ENCODE peak calls at places on chromosomes 6 and 20, in nine cellular contexts. P is foreskin keratinocyte; C is activated T-helper 1 cell treated with anti-CD3 and anti-CD28 coated beads, Interleukin-2, amount 50 U/mL, for 16 hours; B is naive thymus-derived CD8-positive, alpha-beta T cell; U is C1 segment of cervical spinal cord; O is progenitor cell of endocrine pancreas; T is KBM-7; Z is GM18507; M is hypothalamus. Y is an unnamed sample.

GRCh38 chr6:107509506-107509905 is 19.6 kb downstream of the SOBP start:
- DNase-seq in T (no peak), O (no peak), U (no peak), C (no peak), M (no peak), B (no peak), Z (no peak), P (no peak), Y (no peak)

GRCh38 chr6:47097092-47097945 is 55.2 kb upstream of the ADGRF1 start:
- DNase-seq in O (peak), Z (peak), B (peak), T (peak), U (no peak), P (peak), C (no peak), M (peak), Y (peak)

GRCh38 chr6:37298958-37299357 is 41.0 kb upstream of the TMEM217 start:
- DNase-seq in B (no peak), C (no peak), U (no peak), M (no peak), P (no peak), O (no peak), T (no peak), Z (peak), Y (no peak)

GRCh38 chr20:37749620-37750403 is 56.0 kb downstream of the CTNNBL1 start:
- DNase-seq in C (no peak), M (no peak), P (no peak), T (no peak), O (no peak), B (no peak), Z (peak), U (no peak), Y (peak)

GRCh38 chr20:21490105-21490504 is 23.8 kb downstream of the NKX2-2 start:
- DNase-seq in M (no peak), T (no peak), C (no peak), B (no peak), P (no peak), O (no peak), U (no peak), Z (no peak), Y (no peak)

GRCh38 chr20:60857708-60858107 is 394.4 kb upstream of the CDH4 start:
- DNase-seq in C (no peak), Z (no peak), P (peak), O (no peak), T (no peak), M (no peak), B (no peak), U (no peak), Y (no peak)

GRCh38 chr6:127120787-127121636 is 2.5 kb downstream of the RSPO3 start:
- DNase-seq in U (no peak), M (peak), B (peak), O (peak), P (peak), Z (peak), T (peak), C (no peak), Y (peak)

GRCh38 chr6:100761841-100762240 is 119.3 kb downstream of the ASCC3 start:
- DNase-seq in Z (no peak), C (no peak), M (no peak), U (no peak), B (no peak), O (no peak), T (no peak), P (no peak), Y (no peak)

GRCh38 chr6:20559924-20560551 is 25.8 kb downstream of the CDKAL1 start:
- DNase-seq in Z (no peak), O (no peak), C (no peak), U (no peak), B (no peak), P (no peak), M (no peak), T (no peak), Y (no peak)

GRCh38 chr6:168232046-168232445 is 87.5 kb downstream of the DACT2 start:
- DNase-seq in O (no peak), P (no peak), T (no peak), C (no peak), M (no peak), U (no peak), Z (no peak), B (no peak), Y (no peak)

GRCh38 chr6:10964684-10965083 is 77.8 kb downstream of the SYCP2L start:
- DNase-seq in P (no peak), U (no peak), M (no peak), Z (no peak), T (no peak), C (no peak), O (no peak), B (no peak), Y (no peak)

GRCh38 chr20:25543068-25543467 is 42.3 kb downstream of the NINL start:
- DNase-seq in B (no peak), U (no peak), O (no peak), T (no peak), Z (no peak), M (no peak), P (peak), C (no peak), Y (no peak)

GRCh38 chr6:30684386-30685156 is 1.9 kb downstream of the PPP1R18 start:
- DNase-seq in B (peak), Z (no peak), O (no peak), C (peak), U (no peak), T (peak), P (peak), M (peak), Y (peak)

GRCh38 chr6:101163611-101164010 is 229.9 kb upstream of the GRIK2 start:
- DNase-seq in Z (no peak), O (no peak), M (no peak), T (no peak), B (no peak), U (no peak), P (no peak), C (no peak), Y (no peak)

GRCh38 chr20:50346372-50347347 is 156.0 kb downstream of the CEBPB start:
- DNase-seq in T (peak), C (no peak), U (no peak), Z (no peak), M (peak), O (no peak), P (peak), B (no peak), Y (no peak)

GRCh38 chr6:129936329-129937165 is 75.4 kb upstream of the TMEM244 start:
- DNase-seq in B (peak), O (no peak), P (peak), U (no peak), Z (no peak), C (no peak), T (peak), M (peak), Y (peak)

GRCh38 chr6:143177706-143178105 is 117.0 kb downstream of the AIG1 start:
- DNase-seq in B (no peak), C (no peak), P (no peak), Z (no peak), O (no peak), U (no peak), T (no peak), M (no peak), Y (no peak)

GRCh38 chr20:62961310-62961783 is 8.8 kb downstream of the SLC17A9 start:
- DNase-seq in B (no peak), P (no peak), U (no peak), Z (no peak), C (no peak), T (no peak), M (no peak), O (no peak), Y (no peak)

GRCh38 chr6:44898296-44898930 is 429.7 kb upstream of the RUNX2 start:
- DNase-seq in M (no peak), B (no peak), C (no peak), P (peak), Z (no peak), O (no peak), T (no peak), U (no peak), Y (no peak)

GRCh38 chr6:108581237-108581931 is 20.7 kb downstream of the FOXO3 start:
- DNase-seq in U (no peak), Z (no peak), B (peak), C (no peak), T (peak), M (no peak), P (peak), O (no peak), Y (no peak)

GRCh38 chr6:41688256-41688965 is 47.0 kb downstream of the TFEB start:
- DNase-seq in M (no peak), P (no peak), T (no peak), U (no peak), Z (no peak), O (no peak), B (no peak), C (no peak), Y (no peak)

GRCh38 chr6:156777866-156778614 is 862 bp downstream of the ARID1B start:
- DNase-seq in O (peak), P (no peak), Z (no peak), T (peak), C (peak), U (no peak), B (peak), M (peak), Y (peak)

GRCh38 chr6:82385546-82385945 is 21.9 kb downstream of the TPBG start:
- DNase-seq in O (no peak), P (no peak), U (no peak), M (no peak), B (no peak), C (no peak), T (no peak), Z (no peak), Y (no peak)

GRCh38 chr6:26270903-26271639 is 93.9 kb upstream of the BTN3A2 start:
- DNase-seq in O (peak), P (peak), Z (no peak), B (peak), M (no peak), C (peak), T (peak), U (no peak), Y (peak)

Y was measured in NAMALWA.